ENCODE peak calls at places on chromosome 4, in eight cellular contexts. M is NB4, E is fibroblast of lung, T is WERI-Rb-1, S is BJ, U is foreskin fibroblast, X is bronchial epithelial cell, K is keratinocyte. D is an unnamed sample.

GRCh38 chr4:26342328-26343040 is 21.7 kb downstream of the RBPJ start:
- DNase-seq in K (no peak), U (peak), S (no peak), E (peak), X (peak), T (no peak), M (peak), D (peak)

GRCh38 chr4:98682719-98683118 is 24.3 kb upstream of the TSPAN5 start:
- DNase-seq in T (no peak), M (no peak), K (no peak), U (peak), E (peak), X (no peak), S (no peak), D (no peak)

GRCh38 chr4:109921384-109921808 is 8.7 kb downstream of the EGF start:
- DNase-seq in T (no peak), M (no peak), S (peak), E (peak), U (peak), X (peak), K (no peak), D (peak)

GRCh38 chr4:12978310-12978709 is 505.8 kb downstream of the RAB28 start:
- DNase-seq in K (no peak), E (no peak), T (no peak), X (no peak), U (no peak), S (no peak), M (no peak), D (no peak)

GRCh38 chr4:27490747-27491146 is 630.1 kb downstream of the STIM2 start:
- DNase-seq in S (no peak), K (no peak), T (no peak), U (no peak), E (no peak), M (no peak), X (no peak), D (no peak)

GRCh38 chr4:26719954-26720552 is 136.2 kb downstream of the TBC1D19 start:
- DNase-seq in M (peak), U (peak), K (no peak), X (peak), E (peak), T (no peak), S (no peak), D (no peak)

GRCh38 chr4:172599554-172599953 is 569.1 kb upstream of the GALNT7 start:
- DNase-seq in E (no peak), M (no peak), K (no peak), S (no peak), T (no peak), X (no peak), U (no peak), D (no peak)

GRCh38 chr4:173333658-173334084 is 487 bp downstream of the HMGB2 start:
- DNase-seq in M (peak), U (no peak), T (peak), E (peak), S (no peak), X (no peak), K (no peak), D (no peak)

GRCh38 chr4:166064706-166065105 is 191.7 kb downstream of the TLL1 start:
- DNase-seq in M (no peak), S (no peak), T (no peak), E (no peak), K (peak), U (no peak), X (peak), D (no peak)

GRCh38 chr4:87985097-87985886 is 9.8 kb downstream of the SPP1 start:
- DNase-seq in S (no peak), U (peak), K (no peak), T (peak), X (peak), M (peak), E (peak), D (peak)

GRCh38 chr4:98557497-98557896 is 100.9 kb downstream of the TSPAN5 start:
- DNase-seq in T (no peak), M (no peak), U (peak), S (no peak), K (no peak), E (peak), X (peak), D (no peak)

GRCh38 chr4:8290701-8290970 is 21.1 kb downstream of the HTRA3 start:
- DNase-seq in X (no peak), K (no peak), T (no peak), E (no peak), U (no peak), S (no peak), M (no peak), D (no peak)

GRCh38 chr4:185535818-185536729 is 767 bp upstream of the PDLIM3 start:
- DNase-seq in M (no peak), X (no peak), E (no peak), K (no peak), T (no peak), S (no peak), U (no peak), D (no peak)
- H3K4me3 ChIP-seq in M (no peak), X (peak), E (peak), K (peak), T (peak), S (peak), U (peak), D (peak)

GRCh38 chr4:139651282-139652194 is 14.1 kb upstream of the MGST2 start:
- DNase-seq in S (no peak), T (peak), K (no peak), M (peak), E (peak), U (peak), X (peak), D (peak)
- TF ChIP-seq CTCF in S (peak), T (peak), K (peak), M (peak), E (peak), U (peak), X (peak), D (peak)

GRCh38 chr4:15007201-15007600 is 4.9 kb downstream of the CPEB2 start:
- DNase-seq in M (no peak), T (no peak), K (no peak), S (no peak), X (no peak), U (no peak), E (no peak), D (no peak)
- H3K4me3 ChIP-seq in M (no peak), T (no peak), K (peak), S (no peak), X (no peak), U (peak), E (peak), D (peak)

DNA sequence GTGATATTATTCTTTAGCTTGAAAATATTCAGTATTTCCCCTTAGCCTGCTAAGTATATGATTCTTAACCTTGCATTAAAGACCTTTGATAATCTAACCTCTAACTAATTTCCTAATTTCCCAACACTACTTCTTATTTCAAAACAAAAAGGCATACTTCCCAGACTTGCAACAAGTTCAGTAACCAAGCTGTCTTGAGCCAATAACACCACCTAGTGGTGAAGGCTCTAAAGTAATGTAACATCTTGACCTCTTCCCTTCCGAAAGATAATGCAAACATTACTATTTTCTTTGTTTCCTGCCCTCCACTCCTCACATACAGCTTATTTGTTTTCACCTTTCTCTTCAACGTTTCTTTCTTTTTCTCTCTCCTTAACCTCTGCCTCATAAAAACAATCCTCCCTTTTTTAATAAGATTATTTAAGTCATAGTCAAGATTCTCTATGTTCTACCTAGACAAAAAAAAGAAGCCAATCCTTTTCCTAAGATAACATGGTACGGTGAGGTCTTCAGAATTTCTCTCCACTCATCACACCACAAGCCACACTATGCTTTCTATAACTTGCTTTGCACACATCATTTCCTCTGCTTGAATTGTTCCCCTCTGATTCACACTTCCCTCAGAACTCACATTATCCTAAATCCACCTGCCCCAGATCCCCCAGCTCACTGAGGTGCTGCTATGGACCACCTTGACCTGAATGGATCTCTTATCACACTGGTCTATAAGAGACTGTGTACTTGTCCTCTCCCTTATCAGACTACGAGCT is 3.5 kb downstream of the FAT1 start:
- DNase-seq in T (no peak), M (peak), X (no peak), K (no peak), U (peak), S (no peak), E (peak), D (no peak)
- TF ChIP-seq CTCF in T (peak), M (peak), X (peak), K (no peak), U (no peak), S (peak), E (peak), D (peak)

GRCh38 chr4:185738038-185738552 is 73.9 kb downstream of the SORBS2 start:
- DNase-seq in E (peak), K (no peak), X (no peak), U (peak), S (peak), M (no peak), T (no peak), D (no peak)
- H3K4me3 ChIP-seq in E (no peak), K (no peak), X (no peak), U (peak), S (no peak), M (no peak), T (no peak), D (no peak)

DNA sequence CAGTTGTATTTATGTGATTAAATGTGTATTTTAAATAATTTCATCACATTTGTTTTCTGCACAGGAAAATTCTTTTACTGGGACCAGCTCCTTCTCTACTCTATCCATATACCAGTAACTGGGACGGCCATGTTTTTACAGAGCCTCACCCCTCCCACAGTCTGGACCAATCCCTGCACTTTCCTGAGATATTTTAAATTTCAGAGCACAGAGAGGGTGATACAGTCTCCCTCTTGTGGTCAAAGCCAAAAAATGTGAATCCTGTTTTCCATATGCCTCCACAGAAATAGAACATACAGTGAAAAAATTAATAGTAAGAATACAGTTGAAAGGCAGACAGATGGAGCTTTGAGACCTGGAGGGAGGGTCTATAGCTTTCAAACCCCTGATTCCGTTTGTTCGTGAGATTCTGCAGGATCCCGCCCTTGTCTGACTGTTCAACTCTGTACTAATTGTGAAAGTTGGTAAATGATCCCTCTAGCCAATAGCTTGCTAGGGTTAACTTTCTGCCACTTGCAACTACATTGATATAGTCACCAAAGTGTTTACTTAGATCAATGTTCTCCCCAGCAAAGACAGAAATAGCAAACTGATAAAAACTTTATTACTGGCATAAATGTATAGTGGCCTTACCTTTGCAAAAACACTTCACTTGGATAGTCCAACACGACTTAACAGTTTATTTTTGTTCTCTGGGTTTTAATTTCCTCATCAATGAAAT is 172.2 kb downstream of the PPARGC1A start:
- DNase-seq in E (peak), X (peak), K (no peak), S (no peak), U (peak), M (peak), T (peak), D (no peak)
- TF ChIP-seq CTCF in E (peak), X (peak), K (peak), S (peak), U (peak), M (peak), T (peak), D (peak)

D was measured in kidney epithelial cell.